ENCODE peak calls at places on chromosomes 5 and 9, in five cellular contexts. V is CD8-positive, alpha-beta memory T cell; R is prostate gland; K is colonic mucosa; G is right cardiac atrium. W is an unnamed sample.

GRCh38 chr9:68847765-68848164 is 142.7 kb downstream of the PIP5K1B start:
- DNase-seq in K (no peak), R (no peak), G (no peak), V (no peak), W (no peak)

GRCh38 chr9:16825364-16825763 is 45.1 kb downstream of the BNC2 start:
- DNase-seq in K (no peak), R (no peak), G (no peak), V (no peak), W (no peak)

GRCh38 chr5:66873990-66874389 is 277.8 kb downstream of the MAST4 start:
- DNase-seq in K (no peak), R (no peak), V (no peak), G (no peak), W (no peak)

GRCh38 chr5:124052201-124052600 is 540.2 kb downstream of the CSNK1G3 start:
- DNase-seq in G (no peak), R (no peak), K (no peak), V (no peak), W (no peak)

GRCh38 chr9:121053544-121053943 is 3.5 kb upstream of the C5 start:
- DNase-seq in R (no peak), G (no peak), V (no peak), K (no peak), W (no peak)

GRCh38 chr9:16196206-16196605 is 643.4 kb downstream of the CCDC171 start:
- DNase-seq in V (no peak), K (no peak), R (no peak), G (no peak), W (no peak)

GRCh38 chr9:9855503-9856078 is 757.2 kb downstream of the PTPRD start:
- DNase-seq in V (no peak), G (no peak), K (no peak), R (no peak), W (no peak)

GRCh38 chr9:126317513-126317912 is 9.1 kb upstream of the MVB12B start:
- DNase-seq in R (no peak), V (peak; percentile 27), K (peak; percentile 39), G (no peak), W (no peak)

GRCh38 chr9:117247271-117247670 is 167.6 kb downstream of the ASTN2 start:
- DNase-seq in G (no peak), V (no peak), R (peak; percentile 11), K (no peak), W (no peak)

GRCh38 chr5:13786016-13786415 is 158.5 kb downstream of the DNAH5 start:
- DNase-seq in R (no peak), V (no peak), K (no peak), G (no peak), W (no peak)

GRCh38 chr9:130470269-130470668 is 25.5 kb downstream of the ASS1 start:
- DNase-seq in G (no peak), R (no peak), K (no peak), V (no peak), W (no peak)

GRCh38 chr9:123637940-123638634 is 282.1 kb downstream of the CRB2 start:
- DNase-seq in R (no peak), G (no peak), V (no peak), K (no peak), W (no peak)

GRCh38 chr9:70525553-70525952 is 111.1 kb upstream of the KLF9 start:
- DNase-seq in R (no peak), G (no peak), K (no peak), V (no peak), W (no peak)

GRCh38 chr5:172274951-172275753 is 8.4 kb downstream of the UBTD2 start:
- DNase-seq in V (no peak), R (no peak), K (no peak), G (no peak), W (peak; percentile 16)

GRCh38 chr5:81724108-81724507 is 26.8 kb downstream of the SSBP2 start:
- DNase-seq in R (no peak), V (no peak), G (no peak), K (no peak), W (no peak)
- H3K4me1 ChIP-seq in R (no peaks in the 10 kb centered on the region), V (peaks cover 23% of the 10 kb centered on the region), G (peaks cover 4% of the 10 kb centered on the region), K (no peaks in the 10 kb centered on the region), W (peaks cover 4% of the 10 kb centered on the region)

DNA sequence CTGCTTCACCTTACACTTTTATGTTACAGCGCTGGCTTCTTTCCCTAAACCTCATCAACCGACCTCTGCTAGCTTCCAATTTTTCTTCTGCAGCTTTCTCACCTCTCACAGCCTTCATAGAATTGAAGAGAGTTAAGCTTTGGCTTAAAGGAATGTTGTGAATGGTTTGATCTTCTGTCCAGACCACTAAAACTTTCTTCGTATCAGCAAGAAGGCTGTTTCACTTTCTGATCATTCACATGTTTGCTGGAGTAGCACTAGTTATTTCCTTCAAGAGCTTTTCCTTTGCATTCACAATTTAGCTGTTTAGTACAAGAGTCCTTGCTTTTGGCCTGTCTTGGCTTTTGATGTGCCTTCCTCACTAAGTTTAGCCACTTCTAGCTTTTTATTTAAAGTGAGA is 49.5 kb downstream of the NR3C1 start:
- DNase-seq in R (no peak), V (no peak), G (no peak), K (no peak), W (no peak)
- H3K4me1 ChIP-seq in R (no peaks in the 10 kb centered on the region), V (peaks cover 65% of the 10 kb centered on the region), G (peaks cover 10% of the 10 kb centered on the region), K (no peaks in the 10 kb centered on the region), W (peaks cover 44% of the 10 kb centered on the region)

GRCh38 chr5:57111993-57112392 is 61.9 kb upstream of the GPBP1 start:
- DNase-seq in K (peak; percentile 22), G (no peak), V (no peak), R (no peak), W (no peak)
- H3K4me1 ChIP-seq in K (no peaks in the 10 kb centered on the region), G (no peaks in the 10 kb centered on the region), V (no peaks in the 10 kb centered on the region), R (no peaks in the 10 kb centered on the region), W (no peaks in the 10 kb centered on the region)

GRCh38 chr9:131670247-131670681 is 69.6 kb downstream of the RAPGEF1 start:
- DNase-seq in K (no peak), G (peak; percentile 83), V (no peak), R (no peak), W (no peak)
- H3K4me1 ChIP-seq in K (peaks cover 9% of the 10 kb centered on the region), G (peaks cover 36% of the 10 kb centered on the region), V (peaks cover 76% of the 10 kb centered on the region), R (peaks cover 9% of the 10 kb centered on the region), W (peaks cover 93% of the 10 kb centered on the region)

GRCh38 chr9:6443661-6444060 is 30.7 kb downstream of the UHRF2 start:
- DNase-seq in G (no peak), R (no peak), K (no peak), V (no peak), W (no peak)

GRCh38 chr9:6439051-6439703 is 26.2 kb downstream of the UHRF2 start:
- DNase-seq in V (no peak), G (no peak), R (no peak), K (no peak), W (no peak)

GRCh38 chr9:6441269-6441668 is 28.3 kb downstream of the UHRF2 start:
- DNase-seq in V (no peak), R (no peak), G (no peak), K (no peak), W (no peak)

GRCh38 chr9:6444108-6444507 is 31.1 kb downstream of the UHRF2 start:
- DNase-seq in V (no peak), K (no peak), G (no peak), R (no peak), W (no peak)

GRCh38 chr9:6440405-6440804 is 27.4 kb downstream of the UHRF2 start:
- DNase-seq in K (no peak), V (no peak), G (no peak), R (no peak), W (no peak)
- H3K4me1 ChIP-seq in K (no peaks in the 10 kb centered on the region), V (peaks cover 35% of the 10 kb centered on the region), G (peaks cover 3% of the 10 kb centered on the region), R (no peaks in the 10 kb centered on the region), W (peaks cover 11% of the 10 kb centered on the region)

GRCh38 chr5:96932026-96932425 is 3.9 kb upstream of the LNPEP start:
- DNase-seq in R (no peak), K (no peak), V (no peak), G (no peak), W (no peak)

GRCh38 chr5:96933764-96934163 is 2.1 kb upstream of the LNPEP start:
- DNase-seq in G (no peak), V (no peak), K (no peak), R (no peak), W (no peak)

GRCh38 chr5:96930589-96930988 is 5.3 kb upstream of the LNPEP start:
- DNase-seq in G (no peak), K (no peak), V (no peak), R (no peak), W (no peak)

GRCh38 chr5:96930058-96930457 is 5.8 kb upstream of the LNPEP start:
- DNase-seq in R (no peak), V (no peak), K (no peak), G (no peak), W (no peak)

GRCh38 chr5:96931605-96932004 is 4.3 kb upstream of the LNPEP start:
- DNase-seq in V (no peak), R (no peak), G (no peak), K (no peak), W (no peak)
- H3K4me1 ChIP-seq in V (peaks cover 41% of the 10 kb centered on the region), R (peaks cover 6% of the 10 kb centered on the region), G (peaks cover 2% of the 10 kb centered on the region), K (peaks cover 8% of the 10 kb centered on the region), W (peaks cover 11% of the 10 kb centered on the region)

GRCh38 chr5:178441486-178442270 is 148.5 kb downstream of the COL23A1 start:
- DNase-seq in G (no peak), K (no peak), V (no peak), R (no peak), W (no peak)

GRCh38 chr5:178438746-178439260 is 151.4 kb downstream of the COL23A1 start:
- DNase-seq in V (no peak), G (no peak), R (no peak), K (no peak), W (no peak)

GRCh38 chr5:178439411-178440162 is 150.6 kb downstream of the COL23A1 start:
- DNase-seq in G (no peak), R (no peak), V (no peak), K (no peak), W (no peak)

GRCh38 chr5:178442361-178443256 is 147.6 kb downstream of the COL23A1 start:
- DNase-seq in G (no peak), K (no peak), R (no peak), V (no peak), W (no peak)

GRCh38 chr5:178440163-178440545 is 150.0 kb downstream of the COL23A1 start:
- DNase-seq in V (no peak), R (no peak), G (no peak), K (no peak), W (no peak)
- H3K4me1 ChIP-seq in V (no peaks in the 10 kb centered on the region), R (no peaks in the 10 kb centered on the region), G (no peaks in the 10 kb centered on the region), K (no peaks in the 10 kb centered on the region), W (no peaks in the 10 kb centered on the region)